ENCODE peak calls at places on chromosomes 11 and 22, in five cellular contexts. F, T, O, Z and P are unnamed samples.

GRCh38 chr22:47434336-47435203 is 672.1 kb downstream of the TBC1D22A start:
- DNase-seq in O (no peak), T (no peak), F (no peak), Z (no peak), P (no peak)

GRCh38 chr11:68257477-68258362 is 14.1 kb downstream of the C11orf24 start:
- DNase-seq in Z (peak; percentile 84), O (peak; percentile 100), F (peak; percentile 97), T (peak; percentile 87), P (peak; percentile 92)

GRCh38 chr11:18792827-18793226 is 1.2 kb upstream of the PTPN5 start:
- DNase-seq in T (no peak), F (no peak), O (no peak), Z (no peak), P (no peak)

GRCh38 chr11:94134651-94135512 is 6.2 kb downstream of the PANX1 start:
- DNase-seq in Z (no peak), O (peak; percentile 62), F (peak; percentile 88), T (no peak), P (no peak)

GRCh38 chr22:21693999-21694341 is 28.2 kb downstream of the PPIL2 start:
- DNase-seq in O (no peak), F (no peak), T (no peak), Z (no peak), P (no peak)

GRCh38 chr11:1936781-1937615 is 10.1 kb upstream of the MRPL23 start:
- DNase-seq in Z (no peak), O (no peak), F (peak; percentile 19), T (no peak), P (no peak)

GRCh38 chr11:12224537-12224893 is 114.1 kb downstream of the MICAL2 start:
- DNase-seq in O (peak; percentile 76), T (peak; percentile 84), F (peak; percentile 86), Z (peak; percentile 83), P (no peak)

GRCh38 chr11:65745049-65745448 is 24.5 kb upstream of the RNASEH2C start:
- DNase-seq in F (no peak), O (no peak), Z (no peak), T (no peak), P (no peak)

GRCh38 chr11:113991718-113992458 is 17.0 kb downstream of the HTR3A start:
- DNase-seq in F (no peak), Z (no peak), T (no peak), O (no peak), P (peak; percentile 42)

GRCh38 chr11:35792846-35793192 is 130.2 kb downstream of the TRIM44 start:
- DNase-seq in T (no peak), O (no peak), F (no peak), Z (no peak), P (no peak)

GRCh38 chr11:117479372-117479771 is 151.7 kb downstream of the CEP164 start:
- DNase-seq in F (no peak), T (no peak), Z (no peak), O (no peak), P (no peak)

GRCh38 chr22:46547179-46547882 is 9.9 kb upstream of the CELSR1 start:
- DNase-seq in T (no peak), O (no peak), F (peak; percentile 66), Z (no peak), P (no peak)

GRCh38 chr22:20247010-20247505 is 21.1 kb downstream of the RTN4R start:
- DNase-seq in F (peak; percentile 78), T (no peak), O (no peak), Z (no peak), P (peak; percentile 62)

GRCh38 chr11:110249066-110249465 is 47.3 kb downstream of the RDX start:
- DNase-seq in F (no peak), O (no peak), T (peak; percentile 6), Z (no peak), P (no peak)

GRCh38 chr11:11592146-11592684 is 29.6 kb downstream of the GALNT18 start:
- DNase-seq in Z (no peak), T (no peak), F (no peak), O (no peak), P (no peak)

GRCh38 chr11:62336949-62337681 is at the start of gene ASRGL1:
- DNase-seq in O (peak; percentile 94), T (peak; percentile 68), Z (peak; percentile 72), F (peak; percentile 90), P (peak; percentile 83)

GRCh38 chr22:23915230-23915754 is 21.1 kb downstream of the MIF start:
- DNase-seq in F (no peak), Z (no peak), O (no peak), T (no peak), P (no peak)

GRCh38 chr22:23575601-23576000 is 4.5 kb downstream of the IGLL1 start:
- DNase-seq in Z (no peak), F (peak; percentile 2), T (no peak), O (no peak), P (no peak)

GRCh38 chr22:32217465-32217864 is 12.6 kb upstream of the RFPL2 start:
- DNase-seq in T (no peak), Z (no peak), F (no peak), O (no peak), P (no peak)

GRCh38 chr11:18332302-18332701 is 9.9 kb downstream of the GTF2H1 start:
- DNase-seq in O (no peak), Z (no peak), F (no peak), T (peak; percentile 66), P (no peak)

GRCh38 chr11:114257621-114258558 is 38.3 kb upstream of the NNMT start:
- DNase-seq in F (peak; percentile 58), T (no peak), Z (no peak), O (no peak), P (peak; percentile 42)

GRCh38 chr22:38735465-38736256 is 20.1 kb downstream of the SUN2 start:
- DNase-seq in F (peak; percentile 23), Z (no peak), O (no peak), T (no peak), P (no peak)

GRCh38 chr22:45678961-45679912 is 7.6 kb downstream of the ATXN10 start:
- DNase-seq in O (no peak), T (no peak), F (no peak), Z (no peak), P (no peak)

GRCh38 chr11:111992456-111992855 is 32.8 kb upstream of the DLAT start:
- DNase-seq in F (no peak), O (no peak), Z (no peak), T (no peak), P (no peak)

GRCh38 chr11:106621479-106621878 is 396.8 kb downstream of the GUCY1A2 start:
- DNase-seq in Z (no peak), F (no peak), T (no peak), O (peak; percentile 1), P (no peak)